ENCODE peak calls at places on chromosomes 12 and 14, in nine cellular contexts. V, N, O, U, I, C, T, S and K are unnamed samples.
A peak's percentile ranks its signal among the peaks of the same experiment; 100 is the strongest.

GRCh38 chr12:102421801-102422583 is 58.4 kb downstream of the IGF1 start:
- DNase-seq in C (no peak), N (no peak), T (peak; percentile 78), O (no peak), U (no peak), V (no peak), I (no peak), S (no peak), K (no peak)

GRCh38 chr14:100691395-100692025 is 35.2 kb upstream of the DLK1 start:
- DNase-seq in N (no peak), C (no peak), O (no peak), I (no peak), U (no peak), T (no peak), V (no peak), S (no peak), K (peak; percentile 57)

GRCh38 chr12:51868821-51869489 is 18.9 kb upstream of the ANKRD33 start:
- DNase-seq in U (peak; percentile 32), I (no peak), S (no peak), N (peak; percentile 33), C (no peak), V (no peak), O (no peak), T (no peak), K (no peak)

GRCh38 chr14:102813691-102814090 is 36.4 kb downstream of the TRAF3 start:
- DNase-seq in V (no peak), I (no peak), N (no peak), O (no peak), S (no peak), T (no peak), C (no peak), U (no peak), K (no peak)

GRCh38 chr14:95885278-95885677 is 8.6 kb downstream of the TUNAR start:
- DNase-seq in U (no peak), V (no peak), O (no peak), C (no peak), N (no peak), S (no peak), I (no peak), T (no peak), K (no peak)

GRCh38 chr14:102212845-102213244 is 73.1 kb downstream of the WDR20 start:
- DNase-seq in V (no peak), S (no peak), U (no peak), C (no peak), N (no peak), I (no peak), O (no peak), T (no peak), K (no peak)

GRCh38 chr12:15937902-15938301 is 26.8 kb downstream of the DERA start:
- DNase-seq in U (no peak), O (no peak), C (no peak), I (no peak), S (no peak), V (no peak), N (no peak), T (no peak), K (no peak)

GRCh38 chr12:28456934-28457710 is 266.9 kb downstream of the CCDC91 start:
- DNase-seq in I (no peak), V (no peak), O (no peak), S (no peak), N (no peak), U (no peak), T (no peak), C (no peak), K (no peak)

GRCh38 chr12:116263431-116263830 is 14.1 kb downstream of the MED13L start:
- DNase-seq in O (no peak), V (no peak), S (no peak), I (no peak), T (no peak), N (no peak), U (no peak), C (no peak), K (no peak)

GRCh38 chr12:49549735-49550710 is 11.2 kb downstream of the KCNH3 start:
- DNase-seq in I (no peak), U (no peak), V (no peak), N (no peak), S (no peak), T (peak; percentile 62), O (no peak), C (no peak), K (no peak)

GRCh38 chr12:6750506-6750905 is 2.4 kb downstream of the MLF2 start:
- DNase-seq in U (no peak), N (no peak), V (no peak), C (no peak), I (no peak), T (no peak), O (no peak), S (no peak), K (no peak)

GRCh38 chr14:56487090-56487667 is 92.4 kb upstream of the TMEM260 start:
- DNase-seq in O (peak; percentile 41), N (peak; percentile 57), S (no peak), U (no peak), V (no peak), T (no peak), C (no peak), I (no peak), K (no peak)

GRCh38 chr14:43765474-43765873 is 741.6 kb downstream of the FSCB start:
- DNase-seq in S (peak; percentile 5), N (no peak), U (no peak), C (no peak), I (no peak), V (no peak), T (no peak), O (no peak), K (no peak)

GRCh38 chr14:89542768-89543419 is 125.9 kb upstream of the FOXN3 start:
- DNase-seq in I (no peak), N (no peak), U (no peak), C (no peak), S (no peak), V (no peak), O (no peak), T (no peak), K (no peak)

GRCh38 chr12:57504033-57504432 is 16.2 kb downstream of the MARS1 start:
- DNase-seq in T (no peak), S (no peak), I (no peak), C (no peak), O (no peak), N (no peak), U (no peak), V (no peak), K (no peak)

GRCh38 chr14:102407258-102407657 is 44.5 kb downstream of the TECPR2 start:
- DNase-seq in T (no peak), C (no peak), O (no peak), N (no peak), S (no peak), U (no peak), I (no peak), V (no peak), K (no peak)

GRCh38 chr14:69268223-69268622 is 8.3 kb downstream of the GALNT16 start:
- DNase-seq in U (no peak), V (no peak), T (no peak), S (no peak), I (no peak), N (peak; percentile 31), O (no peak), C (no peak), K (no peak)

GRCh38 chr14:102392506-102392905 is 29.8 kb downstream of the TECPR2 start:
- DNase-seq in T (no peak), I (no peak), N (no peak), C (no peak), V (no peak), U (no peak), O (no peak), S (no peak), K (no peak)

GRCh38 chr12:1171657-1172056 is 180.6 kb downstream of the ERC1 start:
- DNase-seq in V (no peak), U (peak; percentile 54), N (no peak), S (peak; percentile 8), O (peak; percentile 30), I (no peak), C (no peak), T (no peak), K (peak; percentile 13)

GRCh38 chr14:50804181-50804721 is 26.7 kb downstream of the NIN start:
- DNase-seq in U (no peak), T (no peak), V (no peak), I (no peak), N (peak; percentile 69), O (no peak), S (peak; percentile 27), C (no peak), K (no peak)

GRCh38 chr14:80211143-80212024 is at the start of gene DIO2:
- DNase-seq in N (peak; percentile 57), S (no peak), O (no peak), U (no peak), T (no peak), V (no peak), I (no peak), C (no peak), K (peak; percentile 5)

GRCh38 chr12:113475451-113476085 is 3.9 kb upstream of the LHX5 start:
- DNase-seq in T (no peak), N (no peak), U (no peak), V (no peak), S (no peak), O (no peak), C (no peak), I (no peak), K (no peak)

GRCh38 chr12:99521664-99522063 is 125.9 kb upstream of the GARIN6 start:
- DNase-seq in O (no peak), V (no peak), I (no peak), S (no peak), T (no peak), U (no peak), N (no peak), C (no peak), K (no peak)